ENCODE peak calls at places on chromosomes 1 and 21, in nine cellular contexts. Z is cardiac fibroblast; P is DND-41; L is foreskin fibroblast; N is uterus; D is GM23338; T is CD8-positive, alpha-beta T cell; B is left lung; F is keratinocyte. A is an unnamed sample.

GRCh38 chr1:112722601-112723510 is 7.7 kb upstream of the PPM1J start:
- DNase-seq in Z (peak), P (no peak), L (peak), N (peak), D (peak), T (no peak), B (no peak), F (no peak), A (no peak)

GRCh38 chr1:62358974-62359373 is 39.7 kb upstream of the KANK4 start:
- DNase-seq in Z (no peak), P (no peak), L (no peak), N (no peak), D (no peak), T (no peak), B (no peak), F (no peak), A (no peak)

GRCh38 chr1:167438171-167439138 is 79.9 kb downstream of the CD247 start:
- DNase-seq in Z (no peak), P (no peak), L (no peak), N (no peak), D (no peak), T (peak), B (no peak), F (no peak), A (no peak)

GRCh38 chr1:37430074-37430985 is 44.0 kb upstream of the ZC3H12A start:
- DNase-seq in Z (no peak), P (no peak), L (no peak), N (no peak), D (no peak), T (no peak), B (no peak), F (no peak), A (no peak)

GRCh38 chr21:14064296-14064645 is 146.5 kb downstream of the LIPI start:
- DNase-seq in Z (no peak), P (no peak), L (no peak), N (no peak), D (peak), T (no peak), B (peak), F (no peak), A (no peak)

GRCh38 chr1:16315437-16315836 is 36.8 kb downstream of the FBXO42 start:
- DNase-seq in Z (no peak), P (no peak), L (no peak), N (no peak), D (no peak), T (no peak), B (no peak), F (no peak), A (no peak)

GRCh38 chr1:159473335-159473734 is 33.8 kb downstream of the OR10J1 start:
- DNase-seq in Z (peak), P (no peak), L (no peak), N (no peak), D (no peak), T (no peak), B (no peak), F (no peak), A (no peak)

GRCh38 chr1:226181996-226182714 is 4.4 kb downstream of the ACBD3 start:
- DNase-seq in Z (peak), P (no peak), L (peak), N (peak), D (peak), T (no peak), B (no peak), F (no peak), A (no peak)

GRCh38 chr1:21671915-21672314 is 2.8 kb upstream of the RAP1GAP start:
- DNase-seq in Z (no peak), P (no peak), L (no peak), N (no peak), D (no peak), T (no peak), B (no peak), F (no peak), A (no peak)

GRCh38 chr1:67285780-67286488 is 21.7 kb upstream of the IL12RB2 start:
- DNase-seq in Z (peak), P (no peak), L (no peak), N (no peak), D (no peak), T (no peak), B (no peak), F (no peak), A (no peak)

GRCh38 chr21:25568230-25568629 is 39.1 kb downstream of the MRPL39 start:
- DNase-seq in Z (peak), P (no peak), L (peak), N (peak), D (peak), T (no peak), B (no peak), F (no peak), A (no peak)

GRCh38 chr1:25688390-25689119 is 72.0 kb downstream of the MAN1C1 start:
- DNase-seq in Z (no peak), P (no peak), L (peak), N (no peak), D (no peak), T (no peak), B (no peak), F (no peak), A (no peak)

GRCh38 chr1:27394925-27395324 is 2.5 kb downstream of the GPR3 start:
- DNase-seq in Z (no peak), P (no peak), L (peak), N (no peak), D (no peak), T (no peak), B (no peak), F (no peak), A (no peak)

GRCh38 chr1:18109756-18110597 is 2.4 kb downstream of the IGSF21 start:
- DNase-seq in Z (no peak), P (no peak), L (peak), N (peak), D (peak), T (no peak), B (peak), F (no peak), A (peak)

GRCh38 chr1:168520052-168520751 is 23.6 kb downstream of the XCL2 start:
- DNase-seq in Z (no peak), P (peak), L (no peak), N (no peak), D (peak), T (peak), B (no peak), F (no peak), A (no peak)

GRCh38 chr1:7236844-7237515 is 451.7 kb downstream of the CAMTA1 start:
- DNase-seq in Z (no peak), P (no peak), L (no peak), N (no peak), D (no peak), T (no peak), B (no peak), F (no peak), A (no peak)

GRCh38 chr1:91804546-91805023 is 81.4 kb downstream of the TGFBR3 start:
- DNase-seq in Z (peak), P (peak), L (peak), N (no peak), D (no peak), T (peak), B (no peak), F (peak), A (no peak)

GRCh38 chr1:215076312-215076711 is 6.2 kb upstream of the KCNK2 start:
- DNase-seq in Z (peak), P (no peak), L (peak), N (no peak), D (peak), T (no peak), B (no peak), F (peak), A (no peak)

GRCh38 chr1:25837253-25837875 is 17.6 kb downstream of the MTFR1L start:
- DNase-seq in Z (peak), P (no peak), L (peak), N (no peak), D (peak), T (no peak), B (no peak), F (no peak), A (no peak)

GRCh38 chr1:56688522-56689026 is 43.5 kb downstream of the PRKAA2 start:
- DNase-seq in Z (peak), P (no peak), L (peak), N (no peak), D (peak), T (no peak), B (no peak), F (peak), A (no peak)

GRCh38 chr1:69982992-69983391 is 222.4 kb downstream of the LRRC40 start:
- DNase-seq in Z (peak), P (no peak), L (peak), N (no peak), D (no peak), T (no peak), B (no peak), F (no peak), A (no peak)

GRCh38 chr1:111948209-111949131 is 41.0 kb downstream of the KCND3 start:
- DNase-seq in Z (peak), P (peak), L (peak), N (peak), D (no peak), T (no peak), B (no peak), F (peak), A (no peak)

GRCh38 chr21:45075606-45076244 is 1.3 kb downstream of the ADARB1 start:
- DNase-seq in Z (peak), P (no peak), L (no peak), N (no peak), D (no peak), T (no peak), B (no peak), F (no peak), A (no peak)

GRCh38 chr1:2250721-2251281 is 22.7 kb downstream of the SKI start:
- DNase-seq in Z (no peak), P (no peak), L (no peak), N (no peak), D (no peak), T (no peak), B (no peak), F (no peak), A (no peak)

GRCh38 chr1:198497326-198498220 is 42.9 kb downstream of the ATP6V1G3 start:
- DNase-seq in Z (peak), P (no peak), L (peak), N (no peak), D (no peak), T (no peak), B (no peak), F (no peak), A (no peak)

GRCh38 chr21:34511154-34511553 is 856 bp downstream of the KCNE1 start:
- DNase-seq in Z (peak), P (no peak), L (peak), N (no peak), D (no peak), T (no peak), B (no peak), F (no peak), A (no peak)

GRCh38 chr1:222732216-222733159 is 4.5 kb upstream of the FAM177B start:
- DNase-seq in Z (no peak), P (no peak), L (no peak), N (no peak), D (no peak), T (no peak), B (no peak), F (no peak), A (no peak)

GRCh38 chr1:159560599-159560998 is 24.8 kb upstream of the OR10J5 start:
- DNase-seq in Z (no peak), P (no peak), L (no peak), N (no peak), D (no peak), T (no peak), B (no peak), F (no peak), A (no peak)

GRCh38 chr1:10617931-10618885 is 143.5 kb downstream of the PEX14 start:
- DNase-seq in Z (no peak), P (no peak), L (no peak), N (no peak), D (no peak), T (no peak), B (no peak), F (no peak), A (no peak)

GRCh38 chr1:69987881-69988280 is 217.5 kb downstream of the LRRC40 start:
- DNase-seq in Z (no peak), P (no peak), L (no peak), N (no peak), D (no peak), T (no peak), B (no peak), F (no peak), A (no peak)

GRCh38 chr1:82517586-82517985 is 716.9 kb downstream of the ADGRL2 start:
- DNase-seq in Z (peak), P (no peak), L (peak), N (peak), D (peak), T (no peak), B (no peak), F (no peak), A (no peak)

GRCh38 chr21:41164981-41165650 is 2.8 kb upstream of the BACE2 start:
- DNase-seq in Z (peak), P (no peak), L (peak), N (peak), D (no peak), T (no peak), B (no peak), F (peak), A (no peak)

GRCh38 chr1:231684333-231685244 is 58.0 kb downstream of the DISC1 start:
- DNase-seq in Z (no peak), P (no peak), L (no peak), N (no peak), D (no peak), T (no peak), B (no peak), F (no peak), A (no peak)

GRCh38 chr1:228272831-228273571 is 65.2 kb downstream of the OBSCN start:
- DNase-seq in Z (no peak), P (no peak), L (no peak), N (no peak), D (no peak), T (no peak), B (peak), F (no peak), A (no peak)

DNA sequence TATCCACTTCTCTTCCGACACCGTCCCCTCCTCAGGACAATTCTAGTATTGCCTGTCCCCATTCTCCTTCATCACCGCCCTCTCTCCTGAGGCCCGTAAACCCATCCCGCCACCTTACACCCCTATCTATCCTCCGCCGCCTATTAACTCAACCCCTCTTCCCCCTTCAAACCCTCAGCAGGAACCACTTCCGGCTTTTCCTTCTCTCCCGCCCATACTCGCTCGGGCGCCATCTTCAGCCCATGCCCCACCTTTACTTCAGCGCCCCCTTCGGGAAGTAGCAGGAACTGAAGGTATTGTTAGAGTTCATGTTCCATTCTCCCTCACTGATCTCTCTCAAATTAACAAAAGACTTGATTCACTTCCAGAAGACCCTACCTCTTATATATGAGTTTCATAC is 31.6 kb downstream of the VN1R5 start:
- DNase-seq in Z (no peak), P (no peak), L (no peak), N (no peak), D (peak), T (no peak), B (no peak), F (no peak), A (no peak)
- TF ChIP-seq CTCF in Z (peak), P (no peak), L (no peak), N (no peak), D (peak), T (no peak), B (no peak), F (no peak), A (no peak)

GRCh38 chr21:35616090-35616489 is 444.2 kb downstream of the SETD4 start:
- DNase-seq in Z (peak), P (no peak), L (peak), N (no peak), D (no peak), T (no peak), B (no peak), F (no peak), A (no peak)
- TF ChIP-seq CTCF in Z (peak), P (peak), L (peak), N (peak), D (no peak), T (peak), B (peak), F (peak), A (peak)

DNA sequence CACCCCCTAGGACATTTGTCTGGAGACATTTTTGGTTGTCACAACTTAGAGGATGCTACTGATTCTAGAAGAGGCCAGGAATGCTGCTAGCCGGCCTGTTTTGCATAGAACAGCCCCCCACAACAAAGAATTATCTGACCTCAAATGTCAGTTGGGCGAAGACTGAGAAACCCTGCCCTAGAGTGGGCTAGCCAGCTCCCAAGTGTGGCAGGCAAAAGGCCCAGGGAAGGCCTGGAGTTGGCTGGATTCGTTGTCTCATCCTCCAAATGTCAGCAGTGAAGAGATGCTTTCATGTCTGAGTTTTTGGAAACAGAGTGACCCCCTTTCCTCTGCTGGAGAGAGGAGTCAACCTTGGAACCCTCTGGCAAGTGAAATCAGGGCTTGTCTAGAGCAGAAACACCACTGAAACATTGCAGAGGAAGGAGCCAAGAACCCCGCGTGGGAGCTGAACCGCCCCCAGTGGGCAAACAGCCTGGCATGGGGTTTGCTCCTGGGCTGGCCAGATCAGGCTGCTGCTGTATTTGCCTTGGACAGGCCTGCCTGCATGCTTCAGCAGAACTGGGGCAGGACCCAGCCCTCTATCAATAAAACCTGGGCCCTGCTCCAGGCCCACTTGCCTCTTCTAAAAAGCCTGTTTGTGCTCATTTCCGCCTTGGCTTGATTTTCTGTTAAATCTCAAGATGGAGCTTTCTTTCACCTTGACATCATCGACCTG is 32.9 kb downstream of the RASSF5 start:
- DNase-seq in Z (no peak), P (no peak), L (no peak), N (peak), D (no peak), T (no peak), B (no peak), F (no peak), A (no peak)
- TF ChIP-seq CTCF in Z (no peak), P (no peak), L (no peak), N (no peak), D (no peak), T (no peak), B (no peak), F (no peak), A (no peak)

GRCh38 chr1:201309420-201309819 is 26.1 kb downstream of the PKP1 start:
- DNase-seq in Z (peak), P (peak), L (peak), N (peak), D (peak), T (no peak), B (peak), F (no peak), A (no peak)
- TF ChIP-seq CTCF in Z (no peak), P (peak), L (no peak), N (no peak), D (peak), T (no peak), B (no peak), F (peak), A (peak)

GRCh38 chr1:154182342-154183044 is 9.4 kb downstream of the TPM3 start:
- DNase-seq in Z (peak), P (peak), L (peak), N (peak), D (peak), T (peak), B (peak), F (no peak), A (peak)
- TF ChIP-seq CTCF in Z (no peak), P (no peak), L (no peak), N (no peak), D (no peak), T (no peak), B (no peak), F (no peak), A (no peak)

GRCh38 chr1:195717651-195718050 is 890.6 kb downstream of the KCNT2 start:
- DNase-seq in Z (no peak), P (no peak), L (peak), N (no peak), D (peak), T (no peak), B (no peak), F (no peak), A (no peak)
- TF ChIP-seq CTCF in Z (no peak), P (no peak), L (peak), N (no peak), D (peak), T (no peak), B (peak), F (peak), A (peak)

DNA sequence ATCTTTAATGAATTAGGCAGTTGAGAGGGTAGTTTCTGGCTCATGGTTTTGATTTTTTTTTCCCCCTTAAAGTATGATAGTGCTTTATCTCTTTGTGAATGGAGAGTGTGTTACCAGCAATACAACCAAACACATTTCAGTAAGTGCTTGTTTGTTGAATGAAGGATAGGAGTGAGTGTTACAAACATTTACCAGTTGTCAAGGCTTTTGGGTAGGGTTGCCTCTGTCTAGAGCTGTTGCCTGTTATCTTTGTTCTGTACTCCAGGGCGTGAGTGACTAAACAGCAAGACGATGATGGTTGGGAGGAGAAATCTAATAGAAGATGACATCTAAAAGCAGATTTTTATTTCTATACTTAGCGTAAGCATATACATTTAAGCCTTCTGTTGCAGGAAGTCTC is 21.5 kb downstream of the MAP3K7CL start:
- DNase-seq in Z (no peak), P (no peak), L (no peak), N (no peak), D (no peak), T (no peak), B (no peak), F (no peak), A (no peak)
- TF ChIP-seq CTCF in Z (no peak), P (no peak), L (no peak), N (no peak), D (no peak), T (no peak), B (no peak), F (no peak), A (no peak)

DNA sequence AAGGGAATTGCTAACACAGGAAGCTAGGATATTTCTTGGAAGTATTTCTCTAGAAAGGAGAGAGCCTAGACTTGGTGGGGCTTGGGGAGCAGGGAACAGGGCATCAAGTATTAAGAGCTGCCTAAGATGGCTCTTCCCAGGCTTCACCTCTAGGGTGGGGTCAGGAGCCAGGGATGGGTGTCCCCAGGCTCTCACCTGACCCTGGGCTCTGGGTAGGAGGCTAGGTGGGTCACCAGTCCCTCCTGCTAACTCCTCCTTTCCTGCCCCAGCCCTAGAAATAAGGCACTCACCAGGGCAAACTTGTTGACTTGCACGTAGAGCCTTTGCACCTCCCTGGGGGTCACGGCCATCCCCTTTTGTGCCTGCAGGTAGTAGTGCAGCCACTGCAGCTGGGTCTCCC is 15.0 kb downstream of the ETNK2 start:
- DNase-seq in Z (no peak), P (no peak), L (no peak), N (no peak), D (peak), T (no peak), B (no peak), F (no peak), A (no peak)
- TF ChIP-seq CTCF in Z (no peak), P (no peak), L (no peak), N (no peak), D (peak), T (no peak), B (no peak), F (no peak), A (no peak)

GRCh38 chr1:246450485-246451251 is 56.4 kb downstream of the SMYD3 start:
- DNase-seq in Z (peak), P (no peak), L (peak), N (no peak), D (peak), T (no peak), B (no peak), F (peak), A (no peak)
- TF ChIP-seq CTCF in Z (peak), P (peak), L (peak), N (peak), D (peak), T (peak), B (peak), F (peak), A (peak)

A was measured in progenitor cell of endocrine pancreas.